ENCODE peak calls at places on chromosomes 2 and 18, in four cellular contexts. One of them, this sample, is unnamed.

GRCh38 chr18:23929362-23929940 is 85.1 kb upstream of the TTC39C start:
- DNase-seq in anterior cingulate cortex: no peak
- DNase-seq in body of pancreas: no peak
- DNase-seq in CD4-positive, alpha-beta T cell: no peak
- DNase-seq in this sample: no peak

GRCh38 chr18:47627030-47627429 is 303.4 kb downstream of the SMAD2 start:
- DNase-seq in anterior cingulate cortex: no peak
- DNase-seq in body of pancreas: no peak
- DNase-seq in CD4-positive, alpha-beta T cell: no peak
- DNase-seq in this sample: no peak

GRCh38 chr2:107525420-107525819 is 301.3 kb upstream of the RGPD4 start:
- DNase-seq in anterior cingulate cortex: no peak
- DNase-seq in body of pancreas: no peak
- DNase-seq in CD4-positive, alpha-beta T cell: no peak
- DNase-seq in this sample: no peak

GRCh38 chr2:237627463-237628321 is at the start of gene LRRFIP1:
- DNase-seq in anterior cingulate cortex: no peak
- DNase-seq in body of pancreas: peak; percentile 32
- DNase-seq in CD4-positive, alpha-beta T cell: no peak
- DNase-seq in this sample: no peak

GRCh38 chr2:45263147-45263546 is 253.9 kb upstream of the SIX2 start:
- DNase-seq in anterior cingulate cortex: no peak
- DNase-seq in body of pancreas: no peak
- DNase-seq in CD4-positive, alpha-beta T cell: no peak
- DNase-seq in this sample: no peak

GRCh38 chr2:129759186-129760010 is 220.1 kb upstream of the RAB6C start:
- DNase-seq in anterior cingulate cortex: no peak
- DNase-seq in body of pancreas: no peak
- DNase-seq in CD4-positive, alpha-beta T cell: no peak
- DNase-seq in this sample: no peak

GRCh38 chr2:10382313-10383061 is 65.6 kb downstream of the ODC1 start:
- DNase-seq in anterior cingulate cortex: no peak
- DNase-seq in body of pancreas: no peak
- DNase-seq in CD4-positive, alpha-beta T cell: peak; percentile 31
- DNase-seq in this sample: no peak

GRCh38 chr2:232483923-232484627 is 3.6 kb downstream of the ECEL1 start:
- DNase-seq in anterior cingulate cortex: no peak
- DNase-seq in body of pancreas: no peak
- DNase-seq in CD4-positive, alpha-beta T cell: no peak
- DNase-seq in this sample: no peak

GRCh38 chr2:26243643-26244478 is 571 bp downstream of the HADHA start:
- DNase-seq in anterior cingulate cortex: peak; percentile 78
- DNase-seq in body of pancreas: peak; percentile 6
- DNase-seq in CD4-positive, alpha-beta T cell: no peak
- DNase-seq in this sample: no peak

GRCh38 chr2:60735496-60736250 is 20.4 kb upstream of the PAPOLG start:
- DNase-seq in anterior cingulate cortex: no peak
- DNase-seq in body of pancreas: no peak
- DNase-seq in CD4-positive, alpha-beta T cell: no peak
- DNase-seq in this sample: no peak

GRCh38 chr2:9975805-9976447 is 24.4 kb downstream of the GRHL1 start:
- DNase-seq in anterior cingulate cortex: no peak
- DNase-seq in body of pancreas: peak; percentile 65
- DNase-seq in CD4-positive, alpha-beta T cell: no peak
- DNase-seq in this sample: peak; percentile 50

This sample was measured in keratinocyte.